ENCODE peak calls at places on chromosomes 2 and 18, in six cellular contexts. X is K562, I is BJ, F is cardiac fibroblast, E is GM06990, O is Calu3. K is an unnamed sample.

GRCh38 chr2:120005834-120006521 is 6.9 kb upstream of the EPB41L5 start:
- DNase-seq in I (no peak), O (no peak), F (no peak), E (peak), X (peak), K (no peak)

GRCh38 chr2:171615071-171615470 is 72.2 kb upstream of the DYNC1I2 start:
- DNase-seq in I (no peak), X (no peak), F (peak), O (no peak), E (no peak), K (no peak)

GRCh38 chr2:237691908-237692600 is 64.7 kb downstream of the LRRFIP1 start:
- DNase-seq in X (peak), E (peak), F (peak), I (no peak), O (peak), K (no peak)

GRCh38 chr2:231929961-231930600 is 3.9 kb upstream of the NPPC start:
- DNase-seq in X (peak), I (no peak), O (peak), F (no peak), E (peak), K (no peak)

GRCh38 chr2:107412981-107413380 is 413.7 kb upstream of the RGPD4 start:
- DNase-seq in X (no peak), I (no peak), E (no peak), F (peak), O (no peak), K (no peak)

GRCh38 chr18:63097198-63097597 is 222.4 kb downstream of the BCL2 start:
- DNase-seq in O (no peak), E (no peak), F (no peak), I (no peak), X (no peak), K (no peak)

GRCh38 chr18:42635378-42636048 is 480.0 kb downstream of the RIT2 start:
- DNase-seq in E (no peak), I (no peak), F (no peak), X (no peak), O (no peak), K (no peak)

GRCh38 chr18:58615150-58616132 is 13.4 kb downstream of the ALPK2 start:
- DNase-seq in F (no peak), O (no peak), E (peak), I (no peak), X (no peak), K (no peak)

GRCh38 chr2:155662224-155662623 is 670.3 kb downstream of the NR4A2 start:
- DNase-seq in F (no peak), O (no peak), I (no peak), E (no peak), X (no peak), K (no peak)

GRCh38 chr2:154375625-154376020 is 322.9 kb upstream of the KCNJ3 start:
- DNase-seq in X (no peak), I (no peak), E (no peak), O (peak), F (peak), K (no peak)

GRCh38 chr2:173858297-173858731 is 106.9 kb downstream of the SP3 start:
- DNase-seq in X (no peak), I (no peak), F (no peak), O (no peak), E (peak), K (no peak)

GRCh38 chr2:33230133-33230618 is 246.3 kb upstream of the RASGRP3 start:
- DNase-seq in O (no peak), I (no peak), E (no peak), F (no peak), X (no peak), K (no peak)

GRCh38 chr2:127117603-127118002 is 10.6 kb upstream of the BIN1 start:
- DNase-seq in E (no peak), X (no peak), O (no peak), F (no peak), I (no peak), K (no peak)

GRCh38 chr2:214481204-214481603 is 70.3 kb downstream of the VWC2L start:
- DNase-seq in E (no peak), X (no peak), F (peak), O (no peak), I (no peak), K (peak)

GRCh38 chr2:190466819-190467444 is 58.8 kb downstream of the MFSD6 start:
- DNase-seq in I (no peak), E (no peak), X (no peak), F (no peak), O (no peak), K (no peak)

GRCh38 chr2:133062946-133063345 is 392.9 kb upstream of the LYPD1 start:
- DNase-seq in O (no peak), E (no peak), F (no peak), I (no peak), X (no peak), K (no peak)

GRCh38 chr18:48222118-48222517 is 187.1 kb downstream of the ZBTB7C start:
- DNase-seq in O (peak), E (no peak), X (no peak), F (peak), I (no peak), K (no peak)

GRCh38 chr2:7895356-7895755 is 786.5 kb upstream of the ID2 start:
- DNase-seq in X (no peak), I (no peak), O (no peak), F (no peak), E (no peak), K (no peak)

GRCh38 chr2:178088774-178089173 is 16.2 kb upstream of the PDE11A start:
- DNase-seq in I (no peak), X (no peak), F (no peak), E (no peak), O (no peak), K (no peak)

GRCh38 chr2:105127288-105127915 is 89.5 kb downstream of the MRPS9 start:
- DNase-seq in I (no peak), E (no peak), O (no peak), F (no peak), X (no peak), K (no peak)

GRCh38 chr2:118085173-118086023 is 2.9 kb upstream of the INSIG2 start:
- DNase-seq in O (peak), X (no peak), E (no peak), F (no peak), I (no peak), K (no peak)

GRCh38 chr2:26494891-26495290 is 17.0 kb upstream of the OTOF start:
- DNase-seq in X (no peak), E (no peak), F (no peak), O (no peak), I (no peak), K (no peak)

GRCh38 chr2:111930875-111931274 is 32.5 kb downstream of the MERTK start:
- DNase-seq in X (no peak), O (no peak), E (no peak), I (no peak), F (peak), K (peak)

GRCh38 chr18:74251297-74252031 is 40.3 kb downstream of the CYB5A start:
- DNase-seq in O (peak), F (peak), X (no peak), E (no peak), I (peak), K (peak)

GRCh38 chr18:59308201-59309014 is 10.0 kb downstream of the CPLX4 start:
- DNase-seq in I (no peak), E (peak), F (peak), X (peak), O (peak), K (no peak)

GRCh38 chr2:24022975-24023575 is 13.2 kb downstream of the MFSD2B start:
- DNase-seq in E (no peak), I (no peak), F (no peak), X (no peak), O (no peak), K (no peak)

GRCh38 chr2:118013221-118013723 is 598 bp downstream of the CCDC93 start:
- DNase-seq in F (peak), I (no peak), O (peak), X (peak), E (peak), K (no peak)

GRCh38 chr2:98570356-98570755 is 38.0 kb downstream of the COA5 start:
- DNase-seq in O (no peak), F (no peak), E (no peak), I (no peak), X (no peak), K (no peak)

GRCh38 chr2:74399785-74400184 is 19.7 kb upstream of the DCTN1 start:
- DNase-seq in O (no peak), I (no peak), F (peak), X (peak), E (no peak), K (no peak)

GRCh38 chr2:107585851-107586250 is 240.8 kb upstream of the RGPD4 start:
- DNase-seq in I (no peak), O (no peak), F (peak), X (no peak), E (no peak), K (no peak)

DNA sequence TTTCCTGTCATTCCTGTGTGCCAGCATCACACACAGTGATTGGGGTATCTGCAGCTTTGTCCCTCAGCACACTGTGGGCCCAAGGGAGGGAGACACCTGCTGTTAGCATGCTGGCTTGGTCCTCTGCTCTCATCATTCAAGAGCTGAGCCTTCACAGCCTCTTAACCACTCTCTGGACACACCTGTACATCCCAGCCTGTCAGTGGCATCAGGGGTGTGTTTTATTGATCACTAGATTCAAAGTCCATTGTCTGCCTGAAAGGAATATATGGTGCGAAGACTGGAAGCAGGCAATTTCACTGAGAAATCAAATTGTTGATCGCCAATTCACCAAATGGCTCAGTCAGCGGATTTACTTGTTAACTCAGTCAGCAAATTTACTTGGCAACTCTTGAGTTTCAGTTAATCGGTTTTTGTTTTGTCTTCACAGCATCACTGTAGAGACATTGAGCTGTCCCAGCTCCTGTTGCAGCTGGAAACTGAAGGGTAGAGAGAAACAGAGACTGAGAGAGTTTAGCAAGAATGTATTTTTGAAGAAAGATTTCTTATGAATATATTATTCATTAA is 56.3 kb upstream of the TMEM200C start:
- DNase-seq in I (no peak), E (no peak), O (no peak), X (no peak), F (no peak), K (no peak)
- TF ChIP-seq CTCF in I (no peak), E (peak), O (no peak), X (no peak), F (no peak), K (no peak)

GRCh38 chr2:239678666-239679296 is 278.0 kb upstream of the HDAC4 start:
- DNase-seq in O (no peak), E (no peak), X (no peak), F (no peak), I (no peak), K (no peak)

GRCh38 chr2:239679755-239680154 is 278.9 kb upstream of the HDAC4 start:
- DNase-seq in X (no peak), O (no peak), F (no peak), E (no peak), I (no peak), K (no peak)

GRCh38 chr2:239676716-239677454 is 276.1 kb upstream of the HDAC4 start:
- DNase-seq in I (no peak), F (no peak), O (no peak), X (no peak), E (no peak), K (no peak)

GRCh38 chr2:239677455-239678185 is 276.8 kb upstream of the HDAC4 start:
- DNase-seq in F (no peak), O (no peak), E (no peak), X (no peak), I (no peak), K (no peak)

GRCh38 chr2:239678186-239678490 is 277.3 kb upstream of the HDAC4 start:
- DNase-seq in X (no peak), E (no peak), F (no peak), I (no peak), O (no peak), K (no peak)
- TF ChIP-seq CTCF in X (no peak), E (no peak), F (no peak), I (no peak), O (no peak), K (no peak)

DNA sequence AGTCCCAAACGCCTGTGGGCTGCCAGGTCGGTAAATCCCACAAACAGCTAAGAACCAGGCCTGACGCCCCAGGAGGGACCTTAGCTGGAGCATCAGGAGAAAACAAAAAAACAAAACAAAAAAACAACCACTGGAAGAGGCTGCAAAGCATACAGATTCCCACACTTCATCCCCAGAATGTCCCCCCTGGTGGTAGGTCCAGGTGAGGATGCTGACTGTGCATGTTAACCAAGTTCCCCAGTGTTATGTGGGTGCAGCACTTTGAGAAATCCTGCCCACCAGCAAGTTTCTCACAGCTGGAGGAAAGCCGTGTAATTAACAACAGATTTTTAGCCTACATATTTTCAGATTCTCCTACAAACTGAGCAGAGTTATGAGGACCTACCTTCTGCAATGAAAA is 15.1 kb downstream of the ST3GAL5 start:
- DNase-seq in F (no peak), E (no peak), I (no peak), X (peak), O (peak), K (no peak)
- TF ChIP-seq CTCF in F (peak), E (peak), I (peak), X (peak), O (no peak), K (peak)

GRCh38 chr2:144099746-144100438 is 420.0 kb downstream of the ZEB2 start:
- DNase-seq in O (no peak), I (no peak), E (no peak), F (peak), X (no peak), K (no peak)
- TF ChIP-seq CTCF in O (no peak), I (peak), E (no peak), F (peak), X (no peak), K (peak)

DNA sequence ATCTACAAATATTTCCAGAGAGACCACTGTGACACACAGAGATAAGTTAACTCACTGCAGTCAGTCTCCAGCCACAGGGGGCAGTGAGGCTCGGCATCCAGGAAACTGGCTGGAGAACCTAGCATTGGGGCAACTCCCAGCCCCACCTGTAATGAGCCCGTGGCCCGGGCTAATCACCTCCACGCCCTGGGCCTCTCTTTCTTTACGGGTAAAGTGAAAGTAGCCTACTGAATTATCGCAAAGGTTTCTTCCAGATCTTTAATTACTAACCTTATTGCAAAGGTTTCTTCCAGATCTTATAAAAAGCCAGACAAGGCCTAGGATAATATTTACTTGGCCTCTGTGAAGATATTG is 45.6 kb upstream of the ACAA2 start:
- DNase-seq in O (no peak), F (no peak), I (no peak), E (no peak), X (no peak), K (no peak)
- TF ChIP-seq CTCF in O (peak), F (no peak), I (no peak), E (no peak), X (no peak), K (no peak)

DNA sequence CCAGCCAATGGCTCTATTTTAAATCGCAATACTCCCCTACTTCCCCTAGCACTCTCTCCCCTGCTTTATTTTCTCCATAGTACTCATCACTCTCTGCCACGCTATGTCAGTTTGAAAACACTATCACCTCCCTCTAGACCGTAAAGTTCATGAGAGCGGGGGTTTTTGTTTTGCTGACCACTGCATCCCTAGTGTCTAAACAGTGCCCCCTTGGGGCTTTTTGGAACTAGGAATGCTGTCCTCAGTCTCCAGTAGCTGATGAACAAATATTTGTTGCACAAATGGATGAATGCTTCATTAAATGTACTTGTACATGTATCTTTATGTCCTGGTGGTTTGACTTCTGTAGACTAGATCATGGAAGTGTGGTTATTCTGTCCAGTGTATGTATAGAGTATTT is 44.2 kb downstream of the ATOH8 start:
- DNase-seq in E (no peak), F (peak), I (no peak), O (no peak), X (peak), K (no peak)
- TF ChIP-seq CTCF in E (no peak), F (peak), I (peak), O (no peak), X (peak), K (peak)

GRCh38 chr2:216012133-216012829 is 1.1 kb downstream of the MREG start:
- DNase-seq in I (no peak), E (no peak), X (no peak), O (peak), F (peak), K (no peak)

GRCh38 chr2:216014986-216015385 is 1.6 kb upstream of the MREG start:
- DNase-seq in X (no peak), F (no peak), O (no peak), E (no peak), I (no peak), K (no peak)

GRCh38 chr2:216014006-216014405 is 655 bp upstream of the MREG start:
- DNase-seq in E (no peak), X (no peak), F (no peak), I (no peak), O (no peak), K (no peak)

GRCh38 chr2:216012830-216013079 is 596 bp downstream of the MREG start:
- DNase-seq in F (no peak), I (no peak), O (no peak), E (no peak), X (no peak), K (no peak)

DNA sequence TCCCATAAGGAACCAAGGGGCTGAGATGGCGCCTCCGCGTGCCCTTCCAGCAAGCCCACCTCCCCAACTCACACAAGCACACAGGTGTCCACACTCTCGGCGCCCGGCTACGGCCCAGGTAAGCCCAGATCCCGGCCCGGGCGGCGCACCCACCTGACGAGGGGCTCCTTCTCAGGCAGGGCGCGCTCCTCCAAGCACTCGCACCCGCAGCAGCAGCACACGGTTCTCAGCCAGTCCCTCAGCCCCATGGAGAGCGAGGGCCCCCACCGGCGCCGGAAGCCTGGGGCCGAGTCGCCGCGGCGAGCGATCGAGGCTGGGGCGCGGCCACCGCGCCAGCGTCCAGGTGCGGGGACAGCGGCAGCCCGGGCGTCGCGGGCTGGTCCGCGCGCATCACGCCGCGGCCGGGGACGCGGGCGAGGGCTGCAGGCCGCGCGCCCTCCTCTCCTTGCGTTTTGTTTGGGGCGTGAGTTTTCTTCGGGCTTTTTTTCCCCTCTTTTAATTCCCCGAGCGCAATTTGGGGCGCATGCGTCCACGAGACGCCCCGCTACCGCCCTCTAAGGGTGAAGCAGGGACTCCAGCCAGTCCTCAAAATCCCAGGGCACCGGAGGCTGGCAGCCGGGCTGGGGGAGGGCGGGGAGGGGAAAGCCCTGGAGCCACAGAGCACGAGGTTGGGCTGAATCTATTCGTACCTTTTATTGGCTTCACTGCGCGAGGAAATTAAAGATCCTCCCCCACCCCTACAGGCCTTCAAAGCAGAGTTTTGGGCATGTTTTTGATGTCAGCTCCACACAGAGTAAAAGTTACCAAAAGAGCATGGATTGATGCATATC is at the start of gene MREG:
- DNase-seq in I (no peak), O (peak), X (peak), F (peak), E (peak), K (no peak)
- TF ChIP-seq CTCF in I (peak), O (peak), X (peak), F (peak), E (peak), K (peak)

DNA sequence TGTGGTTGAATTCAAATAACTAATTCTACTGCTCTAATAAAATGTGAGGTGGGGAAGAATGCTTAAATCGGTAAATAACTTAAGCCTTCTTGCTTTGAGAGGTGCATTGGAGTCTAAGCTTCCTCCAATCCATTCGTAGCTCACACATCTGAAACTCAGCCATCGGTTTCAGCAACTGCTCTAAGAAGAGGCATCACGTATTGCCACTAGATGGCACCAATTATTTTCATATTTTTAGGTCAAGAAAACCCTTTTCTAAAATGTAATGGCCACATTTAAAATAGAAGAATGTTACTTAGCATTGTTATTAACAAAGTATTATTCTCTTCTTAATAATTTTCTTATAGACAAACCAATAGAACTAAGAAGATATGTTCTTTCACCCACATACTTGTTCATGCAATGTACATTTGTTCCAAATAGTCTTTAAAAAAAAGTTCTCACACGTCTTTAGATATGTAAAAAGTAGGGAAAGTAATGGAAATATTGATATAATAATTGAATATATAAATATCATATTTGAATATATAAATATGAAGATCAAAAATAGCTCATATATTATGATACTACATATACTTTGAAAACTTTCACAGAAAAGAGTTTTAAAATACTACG is 229.8 kb downstream of the CCDC178 start:
- DNase-seq in O (peak), I (no peak), E (no peak), F (peak), X (no peak), K (no peak)
- TF ChIP-seq CTCF in O (peak), I (peak), E (peak), F (peak), X (peak), K (peak)

GRCh38 chr2:19358242-19359020 is at the start of gene OSR1:
- DNase-seq in X (no peak), F (peak), O (peak), E (no peak), I (no peak), K (no peak)
- TF ChIP-seq CTCF in X (no peak), F (no peak), O (no peak), E (no peak), I (no peak), K (no peak)

K was measured in AG09309.